ENCODE peak calls at places on chromosomes 12 and 14, in eight cellular contexts. D is astrocyte of the spinal cord, W is dorsolateral prefrontal cortex, K is neural crest cell, B is SK-MEL-5, R is stomach, H is midbrain, G is endothelial cell of umbilical vein. L is an unnamed sample.

GRCh38 chr14:72774894-72775620 is 118.8 kb downstream of the DPF3 start:
- DNase-seq in D (no peak), W (no peak), K (no peak), B (no peak), R (no peak), H (no peak), G (no peak), L (no peak)

GRCh38 chr14:63663428-63664142 is 21.9 kb upstream of the WDR89 start:
- DNase-seq in D (no peak), W (no peak), K (no peak), B (peak), R (no peak), H (no peak), G (no peak), L (no peak)

GRCh38 chr14:64801800-64802199 is 77.9 kb downstream of the SPTB start:
- DNase-seq in D (peak), W (no peak), K (peak), B (peak), R (no peak), H (peak), G (peak), L (no peak)

GRCh38 chr12:31590730-31591307 is at the start of gene DENND5B:
- DNase-seq in D (peak), W (peak), K (peak), B (peak), R (peak), H (peak), G (peak), L (peak)

GRCh38 chr12:530871-531270 is 71.1 kb downstream of the B4GALNT3 start:
- DNase-seq in D (no peak), W (no peak), K (no peak), B (no peak), R (no peak), H (no peak), G (no peak), L (no peak)

GRCh38 chr12:80186727-80187217 is 87.4 kb downstream of the OTOGL start:
- DNase-seq in D (peak), W (no peak), K (peak), B (peak), R (peak), H (peak), G (peak), L (peak)

GRCh38 chr14:54606631-54607133 is 39.8 kb downstream of the SAMD4A start:
- DNase-seq in D (peak), W (no peak), K (no peak), B (no peak), R (no peak), H (no peak), G (no peak), L (no peak)

GRCh38 chr14:68263563-68264350 is 444.2 kb downstream of the RAD51B start:
- DNase-seq in D (no peak), W (no peak), K (no peak), B (no peak), R (no peak), H (no peak), G (peak), L (no peak)

GRCh38 chr12:21294176-21294575 is 40.5 kb downstream of the SLCO1A2 start:
- DNase-seq in D (no peak), W (no peak), K (no peak), B (no peak), R (no peak), H (no peak), G (no peak), L (no peak)

GRCh38 chr12:10048531-10048930 is 18.0 kb downstream of the CLEC9A start:
- DNase-seq in D (no peak), W (no peak), K (no peak), B (no peak), R (no peak), H (peak), G (no peak), L (no peak)

GRCh38 chr12:127025545-127025944 is 1241.4 kb upstream of the TMEM132C start:
- DNase-seq in D (peak), W (no peak), K (no peak), B (peak), R (no peak), H (no peak), G (no peak), L (no peak)

GRCh38 chr14:29925106-29925722 is 2.4 kb downstream of the PRKD1 start:
- DNase-seq in D (peak), W (no peak), K (no peak), B (no peak), R (no peak), H (no peak), G (no peak), L (no peak)

GRCh38 chr12:54977155-54977554 is 7.4 kb downstream of the TESPA1 start:
- DNase-seq in D (peak), W (no peak), K (no peak), B (no peak), R (no peak), H (no peak), G (no peak), L (no peak)

GRCh38 chr14:24162083-24162482 is 1.0 kb downstream of the IRF9 start:
- DNase-seq in D (no peak), W (no peak), K (no peak), B (no peak), R (no peak), H (peak), G (no peak), L (no peak)

GRCh38 chr12:120956579-120957360 is 21.6 kb upstream of the HNF1A start:
- DNase-seq in D (no peak), W (no peak), K (no peak), B (no peak), R (no peak), H (no peak), G (no peak), L (no peak)

GRCh38 chr12:20508962-20509361 is 140.6 kb downstream of the PDE3A start:
- DNase-seq in D (no peak), W (no peak), K (no peak), B (no peak), R (no peak), H (no peak), G (no peak), L (no peak)

GRCh38 chr12:31567029-31567428 is 23.9 kb downstream of the DENND5B start:
- DNase-seq in D (no peak), W (no peak), K (no peak), B (no peak), R (no peak), H (no peak), G (no peak), L (no peak)

GRCh38 chr12:22729898-22730443 is 105.0 kb downstream of the ETNK1 start:
- DNase-seq in D (peak), W (no peak), K (no peak), B (no peak), R (no peak), H (peak), G (peak), L (no peak)

GRCh38 chr12:66664076-66664475 is 14.8 kb downstream of the GRIP1 start:
- DNase-seq in D (no peak), W (no peak), K (no peak), B (no peak), R (no peak), H (no peak), G (no peak), L (no peak)

GRCh38 chr14:58607571-58608317 is 30.0 kb upstream of the DACT1 start:
- DNase-seq in D (peak), W (no peak), K (no peak), B (no peak), R (no peak), H (no peak), G (no peak), L (no peak)

GRCh38 chr12:106764738-106765137 is 9.7 kb upstream of the RIC8B start:
- DNase-seq in D (no peak), W (no peak), K (no peak), B (peak), R (no peak), H (peak), G (no peak), L (no peak)

GRCh38 chr14:87461704-87462103 is 531.3 kb downstream of the GALC start:
- DNase-seq in D (no peak), W (no peak), K (no peak), B (no peak), R (no peak), H (no peak), G (no peak), L (no peak)

GRCh38 chr14:75577090-75577489 is 1.3 kb upstream of the FLVCR2 start:
- DNase-seq in D (no peak), W (no peak), K (no peak), B (no peak), R (no peak), H (no peak), G (no peak), L (no peak)

GRCh38 chr14:55752580-55753365 is 172.8 kb downstream of the KTN1 start:
- DNase-seq in D (peak), W (no peak), K (no peak), B (no peak), R (peak), H (no peak), G (peak), L (no peak)

GRCh38 chr12:1373887-1374286 is 220.5 kb downstream of the FBXL14 start:
- DNase-seq in D (peak), W (no peak), K (no peak), B (no peak), R (no peak), H (no peak), G (no peak), L (no peak)

GRCh38 chr14:55699131-55700057 is 119.4 kb downstream of the KTN1 start:
- DNase-seq in D (peak), W (no peak), K (no peak), B (no peak), R (no peak), H (no peak), G (peak), L (no peak)

GRCh38 chr14:37991027-37991426 is 216.7 kb upstream of the SSTR1 start:
- DNase-seq in D (no peak), W (no peak), K (no peak), B (no peak), R (no peak), H (no peak), G (no peak), L (no peak)

GRCh38 chr12:90028620-90029051 is 320.0 kb upstream of the ATP2B1 start:
- DNase-seq in D (no peak), W (no peak), K (no peak), B (no peak), R (no peak), H (no peak), G (peak), L (no peak)

GRCh38 chr12:117854339-117855012 is 114.3 kb downstream of the KSR2 start:
- DNase-seq in D (peak), W (no peak), K (peak), B (peak), R (peak), H (no peak), G (peak), L (peak)

GRCh38 chr12:100675432-100675831 is 101.9 kb downstream of the GAS2L3 start:
- DNase-seq in D (peak), W (no peak), K (no peak), B (peak), R (no peak), H (no peak), G (peak), L (peak)

GRCh38 chr12:18250313-18250916 is 10.9 kb upstream of the PIK3C2G start:
- DNase-seq in D (peak), W (no peak), K (peak), B (peak), R (no peak), H (peak), G (peak), L (peak)

GRCh38 chr14:68797180-68797670 is 4.4 kb upstream of the ZFP36L1 start:
- DNase-seq in D (no peak), W (no peak), K (no peak), B (no peak), R (peak), H (no peak), G (no peak), L (no peak)

GRCh38 chr12:121238086-121238485 is 28.2 kb downstream of the P2RX4 start:
- DNase-seq in D (no peak), W (no peak), K (no peak), B (no peak), R (no peak), H (no peak), G (no peak), L (no peak)

GRCh38 chr14:34310724-34311123 is 151.3 kb downstream of the SPTSSA start:
- DNase-seq in D (no peak), W (no peak), K (no peak), B (no peak), R (no peak), H (no peak), G (no peak), L (no peak)

GRCh38 chr12:20314325-20314724 is 54.0 kb upstream of the PDE3A start:
- DNase-seq in D (peak), W (no peak), K (no peak), B (no peak), R (no peak), H (no peak), G (no peak), L (no peak)

L was measured in hippocampal formation.